ENCODE peak calls at places on chromosomes 5 and 9, in five cellular contexts. R, Z, T, G and F are unnamed samples.

GRCh38 chr9:91346644-91347043 is 15.1 kb downstream of the AUH start:
- DNase-seq in R (no peak), Z (no peak), T (no peak), G (no peak), F (no peak)

GRCh38 chr5:104353371-104353770 is 790.8 kb upstream of the NUDT12 start:
- DNase-seq in R (no peak), Z (no peak), T (no peak), G (no peak), F (no peak)

GRCh38 chr9:86700601-86701000 is 246.7 kb downstream of the GAS1 start:
- DNase-seq in R (no peak), Z (no peak), T (peak; percentile 89), G (no peak), F (no peak)

GRCh38 chr5:171678631-171679030 is 107.0 kb upstream of the SMIM23 start:
- DNase-seq in R (no peak), Z (no peak), T (no peak), G (no peak), F (no peak)

GRCh38 chr5:154059583-154059982 is 20.8 kb downstream of the MFAP3 start:
- DNase-seq in R (no peak), Z (no peak), T (no peak), G (no peak), F (no peak)

GRCh38 chr5:172533399-172534228 is 79.3 kb upstream of the SH3PXD2B start:
- DNase-seq in R (no peak), Z (no peak), T (no peak), G (no peak), F (no peak)

GRCh38 chr5:126594077-126594476 is 942 bp downstream of the ALDH7A1 start:
- DNase-seq in R (no peak), Z (no peak), T (peak; percentile 15), G (no peak), F (no peak)

GRCh38 chr9:15373881-15374280 is 48.8 kb upstream of the SNAPC3 start:
- DNase-seq in R (no peak), Z (no peak), T (no peak), G (no peak), F (no peak)

GRCh38 chr5:55276771-55277170 is 30.7 kb downstream of the DHX29 start:
- DNase-seq in R (no peak), Z (no peak), T (peak; percentile 1), G (no peak), F (no peak)

GRCh38 chr9:10341057-10341456 is 271.7 kb downstream of the PTPRD start:
- DNase-seq in R (no peak), Z (no peak), T (no peak), G (no peak), F (no peak)

GRCh38 chr5:180589771-180590542 is 1.3 kb downstream of the SCGB3A1 start:
- DNase-seq in R (no peak), Z (no peak), T (no peak), G (no peak), F (no peak)

GRCh38 chr9:79657891-79658290 is 86.1 kb downstream of the TLE4 start:
- DNase-seq in R (no peak), Z (no peak), T (peak; percentile 60), G (no peak), F (no peak)

GRCh38 chr5:103347729-103348128 is 89.2 kb downstream of the MACIR start:
- DNase-seq in R (no peak), Z (no peak), T (no peak), G (no peak), F (no peak)

GRCh38 chr9:83362341-83362995 is 175.7 kb downstream of the FRMD3 start:
- DNase-seq in R (no peak), Z (no peak), T (no peak), G (no peak), F (no peak)

GRCh38 chr5:131186561-131187256 is 16.0 kb downstream of the LYRM7 start:
- DNase-seq in R (no peak), Z (no peak), T (peak; percentile 13), G (no peak), F (no peak)

GRCh38 chr5:31492824-31493223 is 39.1 kb downstream of the DROSHA start:
- DNase-seq in R (no peak), Z (peak; percentile 14), T (no peak), G (no peak), F (no peak)

GRCh38 chr5:145718956-145719355 is 116.2 kb downstream of the PRELID2 start:
- DNase-seq in R (no peak), Z (no peak), T (peak; percentile 49), G (peak; percentile 10), F (no peak)

DNA sequence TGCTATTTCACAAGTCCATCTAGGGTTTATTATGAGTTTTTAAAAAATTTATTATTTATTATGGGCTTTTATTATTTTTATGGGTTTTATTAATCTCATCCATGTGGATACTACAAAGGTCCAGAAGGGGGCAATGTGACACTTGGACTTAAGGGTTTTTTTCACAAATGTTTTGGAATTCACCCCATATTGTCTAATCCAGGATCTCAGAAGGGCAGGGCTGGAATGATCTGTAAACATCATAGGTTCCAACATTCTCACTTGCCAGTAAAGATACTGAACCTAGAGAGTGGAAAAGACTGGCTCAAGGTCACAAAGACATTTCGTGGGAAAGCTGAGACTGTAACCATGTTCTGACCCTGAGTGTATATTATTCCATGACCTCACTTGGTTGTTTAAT is 35.6 kb downstream of the NIM1K start:
- DNase-seq in R (no peak), Z (no peak), T (peak; percentile 67), G (peak; percentile 60), F (no peak)
- TF ChIP-seq CTCF in R (peak; percentile 82), Z (peak; percentile 40), T (peak; percentile 63), G (peak; percentile 70), F (peak; percentile 22)

GRCh38 chr5:141338538-141339306 is at the start of gene PCDHGA2:
- DNase-seq in R (no peak), Z (peak; percentile 60), T (peak; percentile 64), G (peak; percentile 24), F (no peak)

GRCh38 chr5:141342773-141343172 is 856 bp upstream of the PCDHGA3 start:
- DNase-seq in R (no peak), Z (no peak), T (no peak), G (no peak), F (no peak)

GRCh38 chr5:141343953-141344463 is 379 bp downstream of the PCDHGA3 start:
- DNase-seq in R (no peak), Z (no peak), T (no peak), G (no peak), F (no peak)

GRCh38 chr5:141345327-141345726 is 1.7 kb downstream of the PCDHGA3 start:
- DNase-seq in R (no peak), Z (no peak), T (no peak), G (no peak), F (no peak)

GRCh38 chr5:141343242-141343952 is at the start of gene PCDHGA3:
- DNase-seq in R (no peak), Z (no peak), T (peak; percentile 53), G (no peak), F (no peak)
- TF ChIP-seq CTCF in R (no peak), Z (peak; percentile 45), T (peak; percentile 57), G (no peak), F (no peak)

GRCh38 chr5:148585988-148586387 is 68.3 kb downstream of the HTR4 start:
- DNase-seq in R (no peak), Z (peak; percentile 15), T (no peak), G (no peak), F (no peak)
- TF ChIP-seq CTCF in R (no peak), Z (no peak), T (no peak), G (no peak), F (no peak)

DNA sequence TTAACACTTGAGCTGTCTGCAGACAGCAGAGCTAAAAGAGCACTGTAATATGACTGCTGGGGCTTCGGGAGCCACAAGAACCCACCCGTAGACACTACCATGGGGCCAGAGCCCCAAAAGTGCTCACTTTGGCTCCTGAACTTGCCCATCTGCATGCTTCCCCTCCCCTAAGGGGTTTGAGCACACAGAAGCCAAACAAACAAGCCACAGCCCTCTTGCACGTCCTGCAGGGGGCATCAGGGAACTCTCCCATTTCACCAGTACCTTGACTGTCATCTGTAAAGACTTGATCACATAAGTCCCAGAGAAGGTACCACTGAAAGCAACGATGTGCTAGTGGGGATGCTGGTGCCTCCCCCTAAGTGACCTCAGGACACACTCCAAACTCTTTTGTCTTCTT is 681.8 kb downstream of the SEMA5A start:
- DNase-seq in R (no peak), Z (peak; percentile 68), T (peak; percentile 35), G (no peak), F (no peak)
- TF ChIP-seq CTCF in R (peak; percentile 45), Z (peak; percentile 45), T (peak; percentile 59), G (peak; percentile 11), F (no peak)

GRCh38 chr5:143714629-143715028 is 97.3 kb upstream of the HMHB1 start:
- DNase-seq in R (no peak), Z (no peak), T (no peak), G (no peak), F (no peak)

GRCh38 chr5:143713331-143714032 is 98.5 kb upstream of the HMHB1 start:
- DNase-seq in R (no peak), Z (no peak), T (peak; percentile 92), G (no peak), F (no peak)

GRCh38 chr5:143720689-143721088 is 91.3 kb upstream of the HMHB1 start:
- DNase-seq in R (no peak), Z (no peak), T (no peak), G (no peak), F (no peak)

GRCh38 chr5:143716856-143717255 is 95.1 kb upstream of the HMHB1 start:
- DNase-seq in R (no peak), Z (no peak), T (no peak), G (no peak), F (no peak)

GRCh38 chr5:143717400-143717799 is 94.6 kb upstream of the HMHB1 start:
- DNase-seq in R (no peak), Z (no peak), T (peak; percentile 97), G (no peak), F (no peak)
- TF ChIP-seq CTCF in R (peak; percentile 72), Z (no peak), T (peak; percentile 37), G (no peak), F (no peak)

GRCh38 chr9:111148390-111148993 is 110.2 kb upstream of the LPAR1 start:
- DNase-seq in R (no peak), Z (no peak), T (peak; percentile 26), G (no peak), F (no peak)

GRCh38 chr9:111147021-111147420 is 108.8 kb upstream of the LPAR1 start:
- DNase-seq in R (no peak), Z (no peak), T (no peak), G (no peak), F (no peak)

GRCh38 chr9:111150241-111150640 is 112.0 kb upstream of the LPAR1 start:
- DNase-seq in R (no peak), Z (no peak), T (no peak), G (no peak), F (no peak)

GRCh38 chr9:111152614-111153013 is 114.3 kb upstream of the LPAR1 start:
- DNase-seq in R (no peak), Z (no peak), T (no peak), G (no peak), F (no peak)

GRCh38 chr9:111148994-111149759 is 110.9 kb upstream of the LPAR1 start:
- DNase-seq in R (no peak), Z (no peak), T (no peak), G (no peak), F (no peak)
- TF ChIP-seq CTCF in R (peak; percentile 29), Z (no peak), T (no peak), G (peak; percentile 17), F (no peak)